ENCODE peak calls at places on chromosomes 1 and 21, in eight cellular contexts. Y is neural progenitor cell, J is AG04450, D is left lung, N is epithelial cell of esophagus, F is cardiac fibroblast, P is astrocyte of the spinal cord, U is psoas muscle. O is an unnamed sample.

GRCh38 chr1:178465011-178465410 is 31.8 kb downstream of the CLEC20A start:
- DNase-seq in D (no peak), Y (no peak), F (peak), P (peak), J (peak), U (no peak), N (peak), O (peak)

GRCh38 chr1:197994907-197995407 is 77.8 kb downstream of the LHX9 start:
- DNase-seq in U (no peak), P (no peak), F (no peak), N (peak), J (no peak), Y (no peak), D (no peak), O (no peak)

GRCh38 chr1:202569393-202570322 is 140.6 kb downstream of the SYT2 start:
- DNase-seq in Y (no peak), J (no peak), N (peak), D (no peak), F (no peak), U (no peak), P (no peak), O (no peak)

GRCh38 chr1:33311706-33312412 is 9.0 kb downstream of the A3GALT2 start:
- DNase-seq in D (no peak), Y (no peak), U (no peak), F (no peak), J (no peak), N (no peak), P (no peak), O (no peak)

GRCh38 chr1:81471255-81471654 is 329.5 kb upstream of the ADGRL2 start:
- DNase-seq in P (no peak), Y (no peak), U (no peak), J (no peak), F (no peak), N (no peak), D (no peak), O (no peak)

GRCh38 chr1:160058087-160058486 is 11.9 kb downstream of the KCNJ10 start:
- DNase-seq in D (no peak), P (peak), J (no peak), U (no peak), F (peak), Y (no peak), N (peak), O (no peak)

GRCh38 chr1:14659913-14660312 is 61.4 kb downstream of the KAZN start:
- DNase-seq in U (no peak), Y (peak), P (no peak), D (no peak), N (no peak), J (no peak), F (no peak), O (no peak)

GRCh38 chr1:185375583-185375982 is 58.5 kb upstream of the IVNS1ABP start:
- DNase-seq in D (peak), Y (no peak), U (peak), N (peak), P (no peak), F (peak), J (no peak), O (no peak)

GRCh38 chr1:201693019-201693372 is 136.0 kb upstream of the IPO9 start:
- DNase-seq in N (no peak), P (no peak), D (no peak), Y (no peak), F (no peak), J (no peak), U (no peak), O (no peak)

GRCh38 chr1:84339503-84339902 is 38.0 kb downstream of the SAMD13 start:
- DNase-seq in U (no peak), Y (no peak), N (peak), J (no peak), D (no peak), F (peak), P (peak), O (peak)

DNA sequence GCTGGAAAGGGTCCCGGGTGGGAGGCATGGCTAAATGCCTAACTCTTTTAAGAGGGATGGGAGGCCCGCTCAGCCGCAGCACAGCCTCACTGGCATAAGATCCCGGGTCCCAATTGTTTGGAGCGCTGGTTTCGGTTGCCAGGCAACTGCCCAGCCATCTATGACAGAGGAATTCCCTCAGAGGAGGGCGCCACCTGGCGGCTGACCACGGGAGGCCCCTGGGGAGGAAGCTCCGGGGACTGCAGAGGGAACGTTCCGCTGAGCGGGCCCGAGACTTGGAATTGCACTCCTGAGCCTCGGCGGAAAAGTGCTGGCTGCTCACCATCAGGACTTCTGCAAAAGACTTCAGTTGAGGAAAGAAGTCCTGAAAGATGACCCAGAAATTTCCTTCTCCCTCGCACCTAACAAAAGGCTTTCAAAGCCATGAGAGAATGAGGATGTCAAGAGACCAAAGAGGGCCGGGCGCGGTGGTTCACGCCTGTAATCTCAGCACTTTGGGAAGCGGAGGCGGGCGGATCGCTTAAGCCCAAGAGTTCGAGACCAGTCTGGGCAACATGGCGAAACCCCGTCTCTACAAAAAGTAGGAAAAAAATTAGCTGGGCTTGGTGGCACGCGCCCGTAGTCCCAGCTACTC is 1.1 kb upstream of the ELAPOR1 start:
- DNase-seq in Y (peak), D (peak), U (peak), N (peak), F (peak), J (peak), P (peak), O (peak)
- H3K4me3 ChIP-seq in Y (peak), D (no peak), U (peak), N (no peak), F (no peak), J (peak), P (no peak), O (peak)

DNA sequence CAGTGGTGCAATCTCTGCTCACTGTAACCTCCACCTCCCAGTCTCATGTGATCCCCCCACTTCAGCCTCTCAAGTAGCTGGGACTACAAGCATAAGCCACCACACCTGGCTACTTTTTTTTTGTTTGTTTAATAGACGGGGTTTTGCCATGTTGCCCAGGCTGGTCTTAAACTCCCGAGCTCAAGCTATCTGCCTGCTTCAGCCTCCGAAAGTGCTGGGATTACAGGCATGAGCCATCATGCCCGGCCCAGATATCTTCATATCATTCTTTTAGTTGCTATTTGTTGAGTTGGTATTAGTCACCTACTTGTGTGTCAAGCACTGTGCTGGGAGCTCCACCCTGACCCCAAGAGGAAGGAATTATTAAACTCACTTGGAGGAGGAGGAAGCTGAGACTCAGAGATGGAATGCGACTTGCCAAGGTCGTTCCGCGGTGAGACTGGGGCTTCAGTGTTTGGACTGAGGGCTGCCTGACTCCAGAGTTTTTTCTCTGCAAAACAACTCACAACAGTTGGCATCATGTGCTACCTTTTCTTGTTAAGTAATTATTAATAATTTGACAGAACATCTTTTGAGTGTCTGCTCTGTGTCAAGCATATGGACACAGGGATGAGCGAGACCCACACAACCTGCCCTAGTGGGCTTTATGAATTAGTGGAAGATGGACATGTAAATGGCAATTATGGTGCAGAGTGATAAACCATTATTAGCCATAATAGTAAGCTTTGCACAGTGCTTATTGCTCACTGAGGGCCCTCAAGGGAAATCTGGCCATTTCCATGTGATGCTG is 132.0 kb downstream of the FOXD2 start:
- DNase-seq in D (peak), F (peak), P (peak), N (peak), Y (peak), U (peak), J (peak), O (peak)
- TF ChIP-seq CTCF in D (peak), F (peak), P (peak), N (peak), Y (peak), U (no peak), J (peak), O (peak)

GRCh38 chr1:68233202-68233601 is 879 bp upstream of the WLS start:
- DNase-seq in U (no peak), Y (peak), F (no peak), P (no peak), J (no peak), D (no peak), N (no peak), O (no peak)
- H3K4me3 ChIP-seq in U (peak), Y (peak), F (peak), P (peak), J (peak), D (no peak), N (no peak), O (peak)

DNA sequence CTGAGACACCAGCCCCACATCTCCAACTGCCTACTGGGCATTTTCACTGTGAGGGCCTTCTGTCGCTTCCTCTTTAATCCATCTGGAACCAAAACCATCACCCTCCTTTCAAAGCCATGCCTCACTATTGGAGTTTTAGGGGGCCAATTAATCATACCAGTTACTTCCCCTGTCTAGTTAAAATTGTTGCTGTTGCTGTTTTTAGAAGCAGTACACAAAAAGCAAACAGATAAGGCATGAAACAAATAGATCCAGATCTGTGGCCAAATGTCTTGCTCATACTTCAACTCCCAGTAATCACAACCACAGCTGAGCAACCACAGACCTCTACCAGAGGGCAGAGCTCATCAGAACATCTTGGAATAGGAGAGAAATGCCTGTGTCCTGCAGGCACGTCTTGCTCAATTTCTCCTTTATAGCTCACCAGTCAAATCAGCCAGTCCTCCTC is 133.8 kb upstream of the C1orf105 start:
- DNase-seq in D (peak), J (peak), N (peak), F (peak), Y (no peak), P (peak), U (peak), O (peak)
- TF ChIP-seq CTCF in D (no peak), J (no peak), N (no peak), F (no peak), Y (no peak), P (no peak), U (no peak), O (peak)

GRCh38 chr1:39214998-39215873 is 10.7 kb downstream of the MACF1 start:
- DNase-seq in Y (peak), J (no peak), F (no peak), P (no peak), N (peak), D (peak), U (no peak), O (no peak)
- H3K4me3 ChIP-seq in Y (no peak), J (no peak), F (no peak), P (no peak), N (no peak), D (no peak), U (no peak), O (no peak)

GRCh38 chr1:4422496-4423289 is 231.7 kb upstream of the AJAP1 start:
- DNase-seq in D (no peak), N (no peak), Y (peak), J (no peak), P (no peak), U (no peak), F (no peak), O (no peak)
- TF ChIP-seq CTCF in D (no peak), N (no peak), Y (peak), J (no peak), P (no peak), U (no peak), F (no peak), O (no peak)

GRCh38 chr21:38733973-38734546 is 71.7 kb upstream of the ETS2 start:
- DNase-seq in P (peak), D (peak), F (peak), J (peak), N (peak), Y (peak), U (peak), O (peak)
- H3K4me3 ChIP-seq in P (peak), D (peak), F (no peak), J (peak), N (peak), Y (peak), U (peak), O (peak)

O was measured in fibroblast of the aortic adventitia.